ENCODE peak calls at places on chromosome 1, in ten cellular contexts. S, M, P, Q, H, O, N, K, V and G are unnamed samples.
A peak's percentile ranks its signal among the peaks of the same experiment; 100 is the strongest.

GRCh38 chr1:31936278-31936965 is 1.7 kb downstream of the PTP4A2 start:
- DNase-seq in S (no peak), M (no peak), P (no peak), Q (no peak), H (no peak), O (no peak), N (no peak), K (no peak), V (no peak), G (no peak)

GRCh38 chr1:219563568-219563967 is 49.3 kb downstream of the ZC3H11B start:
- DNase-seq in S (no peak), M (no peak), P (no peak), Q (no peak), H (no peak), O (no peak), N (no peak), K (no peak), V (no peak), G (no peak)

GRCh38 chr1:219784660-219785391 is 143.5 kb downstream of the SLC30A10 start:
- DNase-seq in S (no peak), M (no peak), P (no peak), Q (no peak), H (no peak), O (no peak), N (no peak), K (no peak), V (no peak), G (no peak)

GRCh38 chr1:87902830-87903614 is 574.3 kb downstream of the LMO4 start:
- DNase-seq in S (no peak), M (peak; percentile 60), P (no peak), Q (no peak), H (no peak), O (no peak), N (peak; percentile 36), K (no peak), V (no peak), G (peak; percentile 60)

GRCh38 chr1:16965486-16966067 is 14.8 kb downstream of the MFAP2 start:
- DNase-seq in S (no peak), M (no peak), P (no peak), Q (no peak), H (no peak), O (no peak), N (no peak), K (no peak), V (no peak), G (no peak)

GRCh38 chr1:4724695-4725250 is 70.4 kb downstream of the AJAP1 start:
- DNase-seq in S (no peak), M (no peak), P (no peak), Q (no peak), H (no peak), O (no peak), N (no peak), K (no peak), V (no peak), G (no peak)

GRCh38 chr1:183243190-183244065 is 57.4 kb downstream of the LAMC2 start:
- DNase-seq in S (no peak), M (no peak), P (no peak), Q (no peak), H (no peak), O (no peak), N (no peak), K (no peak), V (no peak), G (no peak)

GRCh38 chr1:79198841-79199240 is 192.3 kb upstream of the ADGRL4 start:
- DNase-seq in S (no peak), M (no peak), P (peak; percentile 37), Q (no peak), H (no peak), O (no peak), N (peak; percentile 13), K (no peak), V (peak; percentile 14), G (no peak)

GRCh38 chr1:234613128-234613875 is 3.3 kb upstream of the IRF2BP2 start:
- DNase-seq in S (no peak), M (no peak), P (no peak), Q (no peak), H (no peak), O (no peak), N (no peak), K (no peak), V (peak; percentile 77), G (no peak)

DNA sequence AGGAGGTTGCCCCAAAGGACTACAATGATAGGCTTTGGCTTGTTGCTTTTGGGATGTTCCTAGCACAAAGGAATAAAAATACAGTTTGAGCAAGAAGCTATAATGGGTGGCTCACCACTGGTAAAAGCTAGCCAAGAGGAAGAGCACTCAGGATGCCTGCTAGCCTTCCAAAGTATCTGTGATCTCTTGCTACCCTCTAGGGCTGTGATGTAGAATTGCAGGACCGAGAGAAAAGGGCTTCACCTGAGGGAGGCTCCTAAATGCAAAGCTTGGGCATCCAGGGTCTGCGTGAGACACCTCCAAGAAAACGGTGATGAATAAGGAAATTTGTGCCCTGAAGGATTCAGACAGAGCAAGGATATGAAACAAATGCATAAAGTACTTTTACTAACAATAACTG is 17.7 kb downstream of the IVL start:
- DNase-seq in S (no peak), M (no peak), P (peak; percentile 63), Q (peak; percentile 10), H (no peak), O (no peak), N (no peak), K (no peak), V (no peak), G (no peak)
- TF ChIP-seq CTCF in S (no peak), M (no peak), P (peak; percentile 33), Q (peak; percentile 42), H (no peak), O (peak; percentile 84), N (peak; percentile 33), K (no peak), V (peak; percentile 79), G (no peak)

GRCh38 chr1:52368383-52369172 is 2.6 kb upstream of the CC2D1B start:
- DNase-seq in S (no peak), M (peak; percentile 77), P (peak; percentile 55), Q (no peak), H (peak; percentile 58), O (no peak), N (no peak), K (peak; percentile 60), V (no peak), G (no peak)
- TF ChIP-seq CTCF in S (no peak), M (peak; percentile 27), P (peak; percentile 44), Q (no peak), H (no peak), O (no peak), N (peak; percentile 34), K (no peak), V (peak; percentile 23), G (no peak)

GRCh38 chr1:43349594-43350306 is 9.0 kb upstream of the CDC20 start:
- DNase-seq in S (no peak), M (peak; percentile 78), P (no peak), Q (no peak), H (no peak), O (no peak), N (peak; percentile 80), K (peak; percentile 68), V (peak; percentile 89), G (no peak)

GRCh38 chr1:43346636-43347035 is 9.0 kb downstream of the MPL start:
- DNase-seq in S (no peak), M (no peak), P (no peak), Q (no peak), H (no peak), O (no peak), N (no peak), K (no peak), V (no peak), G (no peak)

GRCh38 chr1:43350976-43351375 is 7.8 kb upstream of the CDC20 start:
- DNase-seq in S (no peak), M (no peak), P (no peak), Q (no peak), H (no peak), O (no peak), N (no peak), K (no peak), V (no peak), G (no peak)

GRCh38 chr1:43348343-43348808 is 10.4 kb upstream of the CDC20 start:
- DNase-seq in S (no peak), M (no peak), P (peak; percentile 41), Q (no peak), H (no peak), O (no peak), N (no peak), K (no peak), V (no peak), G (no peak)

GRCh38 chr1:43348809-43349593 is 9.8 kb upstream of the CDC20 start:
- DNase-seq in S (peak; percentile 45), M (peak; percentile 95), P (peak; percentile 85), Q (peak; percentile 53), H (peak; percentile 48), O (peak; percentile 21), N (no peak), K (peak; percentile 87), V (no peak), G (no peak)
- TF ChIP-seq CTCF in S (no peak), M (no peak), P (no peak), Q (no peak), H (no peak), O (no peak), N (no peak), K (no peak), V (no peak), G (no peak)

GRCh38 chr1:22229374-22229773 is 86.5 kb upstream of the WNT4 start:
- DNase-seq in S (no peak), M (no peak), P (peak; percentile 42), Q (peak; percentile 43), H (no peak), O (no peak), N (no peak), K (no peak), V (no peak), G (no peak)

GRCh38 chr1:22231068-22231593 is 88.2 kb upstream of the WNT4 start:
- DNase-seq in S (no peak), M (no peak), P (no peak), Q (no peak), H (no peak), O (no peak), N (no peak), K (no peak), V (no peak), G (no peak)

GRCh38 chr1:22228505-22228911 is 85.6 kb upstream of the WNT4 start:
- DNase-seq in S (no peak), M (no peak), P (peak; percentile 52), Q (no peak), H (no peak), O (no peak), N (no peak), K (no peak), V (no peak), G (no peak)

GRCh38 chr1:22234631-22235030 is 91.7 kb upstream of the WNT4 start:
- DNase-seq in S (no peak), M (no peak), P (no peak), Q (no peak), H (no peak), O (no peak), N (no peak), K (no peak), V (no peak), G (no peak)

DNA sequence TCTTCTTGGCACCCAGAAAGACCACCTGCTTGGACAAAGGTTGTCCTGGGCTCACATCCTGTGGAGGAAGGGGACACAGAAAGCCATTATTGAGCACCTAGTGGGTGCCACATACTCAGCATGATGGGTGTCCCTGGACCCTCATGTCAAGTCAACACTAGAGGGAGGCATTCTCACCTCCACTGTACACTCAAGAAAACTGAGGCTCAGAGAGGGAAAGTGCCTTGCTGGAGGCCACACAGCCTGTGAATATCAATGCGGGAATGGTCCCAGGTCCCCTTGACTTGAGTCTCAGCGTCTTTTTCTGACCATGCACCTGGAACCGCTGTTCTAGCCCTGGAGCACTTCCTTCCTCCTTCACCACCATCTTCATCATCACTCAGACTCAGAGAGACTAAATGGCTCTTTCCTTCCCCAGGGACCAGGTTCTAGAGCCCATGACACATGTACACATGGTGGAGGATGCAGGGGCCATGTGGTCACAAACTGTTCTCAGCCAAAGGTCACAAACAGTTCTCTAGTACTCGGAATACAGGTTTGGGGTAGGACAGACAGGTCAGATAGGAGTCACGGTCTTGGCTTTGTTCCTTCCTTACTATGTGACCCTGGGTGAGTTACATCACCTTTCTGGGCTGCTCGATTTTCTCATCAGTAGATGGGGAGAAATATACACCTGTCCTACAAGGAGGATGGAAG is 89.2 kb upstream of the WNT4 start:
- DNase-seq in S (no peak), M (no peak), P (no peak), Q (no peak), H (no peak), O (no peak), N (no peak), K (no peak), V (no peak), G (no peak)
- TF ChIP-seq CTCF in S (no peak), M (no peak), P (no peak), Q (no peak), H (no peak), O (peak; percentile 12), N (no peak), K (no peak), V (peak; percentile 20), G (no peak)